ENCODE peak calls at places on chromosomes 6 and 20, in ten cellular contexts. V, G, Q, H, D, T, O, I, Y and L are unnamed samples.

GRCh38 chr6:110482774-110483400 is 6.5 kb upstream of the SLC22A16 start:
- DNase-seq in G (no peak), Q (peak; percentile 34), H (no peak), D (no peak), O (no peak), T (no peak), Y (no peak), V (no peak), I (no peak), L (no peak)

GRCh38 chr6:93721386-93722048 is 302.2 kb upstream of the EPHA7 start:
- DNase-seq in G (no peak), D (peak; percentile 68), Q (peak; percentile 78), V (no peak), H (no peak), O (no peak), T (no peak), Y (no peak), I (no peak), L (no peak)

GRCh38 chr20:36823126-36823525 is 49.6 kb upstream of the DSN1 start:
- DNase-seq in H (no peak), O (no peak), D (peak; percentile 11), Y (no peak), V (no peak), Q (no peak), T (no peak), G (no peak), I (no peak), L (no peak)

GRCh38 chr20:49483018-49483705 is 694 bp upstream of the KCNB1 start:
- DNase-seq in Q (peak; percentile 30), G (no peak), Y (no peak), I (no peak), O (no peak), H (no peak), T (no peak), V (no peak), D (no peak), L (no peak)

GRCh38 chr6:138285800-138286199 is 67.5 kb upstream of the PBOV1 start:
- DNase-seq in Y (no peak), V (no peak), H (no peak), Q (peak; percentile 21), D (no peak), O (no peak), I (no peak), T (no peak), G (no peak), L (no peak)

GRCh38 chr6:117441824-117442264 is 16.1 kb upstream of the ROS1 start:
- DNase-seq in G (no peak), O (no peak), I (no peak), D (no peak), Q (no peak), T (no peak), H (no peak), V (no peak), Y (no peak), L (no peak)

GRCh38 chr6:2937627-2938003 is 33.8 kb downstream of the SERPINB6 start:
- DNase-seq in D (no peak), I (no peak), T (no peak), Q (no peak), G (no peak), V (no peak), Y (no peak), H (no peak), O (no peak), L (no peak)

GRCh38 chr6:139655783-139656705 is 281.6 kb upstream of the CITED2 start:
- DNase-seq in D (no peak), O (no peak), I (no peak), T (no peak), G (no peak), Q (peak; percentile 74), V (no peak), H (no peak), Y (no peak), L (no peak)

GRCh38 chr6:111979633-111980032 is 74.3 kb upstream of the CCN6 start:
- DNase-seq in Q (no peak), D (no peak), G (no peak), I (no peak), T (no peak), O (no peak), Y (no peak), H (no peak), V (no peak), L (no peak)

GRCh38 chr6:73290435-73290834 is 27.4 kb upstream of the KHDC1 start:
- DNase-seq in T (no peak), H (no peak), V (no peak), Q (no peak), I (no peak), D (no peak), Y (no peak), G (no peak), O (no peak), L (no peak)

GRCh38 chr20:19347943-19348456 is 135.6 kb downstream of the SLC24A3 start:
- DNase-seq in H (peak; percentile 46), I (no peak), T (no peak), Q (no peak), Y (no peak), V (no peak), O (no peak), G (no peak), D (no peak), L (no peak)

GRCh38 chr6:125811259-125811658 is 20.5 kb downstream of the NCOA7 start:
- DNase-seq in V (no peak), Y (no peak), O (no peak), T (no peak), Q (no peak), I (no peak), D (no peak), H (no peak), G (no peak), L (no peak)